ENCODE peak calls at places on chromosomes 5 and 9, in five cellular contexts. O is heart right ventricle, H is mesenchymal stem cell, G is adrenal gland, J is lower lobe of right lung. Z is an unnamed sample.
A peak's percentile ranks its signal among the peaks of the same experiment; 100 is the strongest.

GRCh38 chr9:125696106-125696647 is 10.8 kb downstream of the MAPKAP1 start:
- DNase-seq in H (no peak), G (no peak), J (no peak), O (no peak), Z (no peak)

GRCh38 chr9:128917151-128917849 is 3.5 kb upstream of the PHYHD1 start:
- DNase-seq in G (peak; percentile 91), O (peak; percentile 85), J (peak; percentile 84), H (no peak), Z (peak; percentile 93)

GRCh38 chr9:90698874-90699440 is 56.3 kb upstream of the DIRAS2 start:
- DNase-seq in G (no peak), J (no peak), O (no peak), H (no peak), Z (no peak)

GRCh38 chr9:26744362-26744965 is 148.1 kb downstream of the CAAP1 start:
- DNase-seq in H (peak; percentile 47), J (no peak), G (no peak), O (no peak), Z (no peak)

GRCh38 chr9:96781552-96781951 is 3.7 kb upstream of the ZNF510 start:
- DNase-seq in J (no peak), H (no peak), G (no peak), O (no peak), Z (no peak)

GRCh38 chr9:90632680-90633207 is 9.9 kb downstream of the DIRAS2 start:
- DNase-seq in J (no peak), O (no peak), H (no peak), G (no peak), Z (no peak)

GRCh38 chr5:173235499-173236394 is 741 bp upstream of the NKX2-5 start:
- DNase-seq in J (no peak), G (no peak), O (no peak), H (peak; percentile 37), Z (peak; percentile 64)

GRCh38 chr9:69086769-69087168 is 51.2 kb downstream of the FXN start:
- DNase-seq in H (peak; percentile 40), J (no peak), G (no peak), O (no peak), Z (no peak)

DNA sequence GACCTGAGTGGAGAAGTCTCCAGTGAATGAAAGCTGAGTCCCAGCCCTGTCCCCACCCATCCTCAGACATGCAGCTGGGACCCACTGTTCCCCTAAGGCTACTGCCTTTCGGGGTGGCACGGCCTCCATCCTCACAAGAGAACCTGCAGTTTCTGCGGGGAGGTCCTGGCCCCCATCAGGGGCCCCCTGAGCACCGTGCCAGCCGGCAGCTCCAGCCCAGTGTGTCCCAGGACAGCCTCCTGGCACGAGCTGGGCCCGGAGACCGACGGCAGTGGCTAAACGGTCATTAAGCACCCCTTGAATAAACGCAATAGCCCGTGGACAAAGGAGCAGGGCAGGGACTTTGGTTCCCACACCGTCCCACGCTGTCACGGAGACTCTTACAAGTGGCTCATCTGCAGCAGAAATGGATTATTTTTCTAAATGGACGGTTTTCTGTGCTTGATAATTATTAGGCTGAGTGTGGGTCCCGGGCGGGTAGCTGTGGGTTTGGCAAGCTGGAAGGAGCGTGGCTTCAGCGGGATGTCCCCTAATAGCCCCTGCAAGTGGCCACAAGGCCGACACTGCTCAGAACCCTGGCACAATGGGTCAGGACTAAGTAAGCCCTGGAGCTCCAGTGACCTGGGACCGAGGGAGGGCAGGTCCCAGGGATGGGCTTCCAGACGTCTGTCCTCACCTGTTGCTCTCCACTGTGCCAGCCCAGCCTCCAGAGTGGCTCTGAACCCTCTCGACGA is 17.4 kb downstream of the FAM78A start:
- DNase-seq in G (no peak), H (no peak), J (no peak), O (no peak), Z (no peak)
- H3K4me1 ChIP-seq in G (peaks cover 9% of the 10 kb centered on the region), H (peaks cover 11% of the 10 kb centered on the region), J (peaks cover 46% of the 10 kb centered on the region), O (peaks cover 58% of the 10 kb centered on the region), Z (no peaks in the 10 kb centered on the region)

GRCh38 chr9:109639666-109640231 is 140.2 kb upstream of the PALM2AKAP2 start:
- DNase-seq in J (no peak), O (no peak), G (no peak), H (no peak), Z (no peak)

GRCh38 chr9:109640232-109641078 is 139.5 kb upstream of the PALM2AKAP2 start:
- DNase-seq in G (peak; percentile 27), J (peak; percentile 50), H (peak; percentile 16), O (peak; percentile 47), Z (peak; percentile 89)

DNA sequence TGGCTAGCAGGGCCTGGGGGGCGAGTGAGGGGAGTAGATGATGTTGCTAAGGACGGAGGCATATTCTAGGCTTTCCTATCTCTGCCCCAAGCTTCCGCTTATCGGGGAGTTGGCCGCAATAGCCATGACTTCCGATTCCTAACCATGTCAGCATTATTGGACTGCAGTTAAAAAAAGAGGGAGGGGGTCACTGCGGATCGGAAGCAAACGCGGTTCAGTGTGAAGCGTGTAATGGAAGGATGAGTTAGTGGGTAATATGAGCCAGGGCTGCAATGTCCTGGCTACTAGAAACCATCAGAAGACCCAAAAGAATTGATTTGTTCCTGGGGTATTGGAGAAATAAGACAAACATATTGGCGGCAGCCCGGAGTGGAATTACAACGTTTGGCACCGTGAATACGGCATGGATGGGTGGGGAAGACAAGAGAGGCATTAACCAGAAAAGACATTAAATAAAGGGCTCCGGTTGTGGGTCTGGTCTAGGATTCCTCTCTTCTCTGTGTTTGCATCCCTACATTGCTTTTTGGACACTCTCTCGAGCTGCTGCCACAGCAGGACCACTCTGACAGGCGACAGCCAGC is 138.8 kb upstream of the PALM2AKAP2 start:
- DNase-seq in O (no peak), G (no peak), H (no peak), J (no peak), Z (no peak)
- H3K4me3 ChIP-seq in O (peak overlapping the region; percentile 51), G (no peak overlapping the region), H (peak overlapping the region; percentile 50), J (peak overlapping the region; percentile 46), Z (peak overlapping the region; percentile 53)

DNA sequence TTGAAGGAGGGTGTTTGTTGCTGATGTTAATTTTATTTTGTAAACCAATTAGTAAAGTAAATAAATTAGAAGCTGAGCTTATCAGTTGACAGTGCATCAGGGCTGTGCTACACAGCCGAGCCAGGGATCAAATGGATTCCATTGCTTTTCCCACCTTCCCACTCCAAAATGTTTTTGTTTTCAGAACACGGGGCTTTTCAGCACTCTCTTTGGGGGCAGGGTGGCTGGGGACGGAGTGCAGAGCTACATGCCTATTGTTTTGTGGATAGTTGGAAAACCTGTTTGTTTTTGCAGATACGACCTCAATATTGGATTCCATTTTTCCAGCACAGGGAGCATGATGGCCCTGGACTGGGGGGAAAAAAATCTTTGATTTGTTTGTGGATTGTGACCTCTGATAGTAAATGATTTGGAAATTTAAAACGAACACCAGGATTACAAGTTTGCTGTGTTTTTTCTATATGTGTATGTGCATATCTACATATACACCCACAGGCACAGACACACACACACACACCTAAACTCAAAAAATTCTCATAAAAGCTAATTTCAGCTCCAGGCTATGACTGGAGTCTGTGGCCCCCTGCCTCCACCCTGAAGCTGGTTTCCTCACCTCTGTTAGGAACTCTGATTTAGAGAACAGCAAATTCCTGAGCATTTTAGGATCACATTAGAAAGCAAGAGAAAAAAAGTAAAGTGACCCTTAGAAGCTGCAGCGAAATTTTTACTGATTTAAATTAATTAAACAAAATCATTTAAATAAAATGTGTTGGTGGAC is 371.7 kb upstream of the IRX2 start:
- DNase-seq in O (no peak), H (no peak), G (no peak), J (no peak), Z (no peak)
- H3K27me3 ChIP-seq in O (peaks cover 51% of the 10 kb centered on the region), H (no peaks in the 10 kb centered on the region), G (peaks cover 9% of the 10 kb centered on the region), J (peaks cover 13% of the 10 kb centered on the region), Z (no peaks in the 10 kb centered on the region)

DNA sequence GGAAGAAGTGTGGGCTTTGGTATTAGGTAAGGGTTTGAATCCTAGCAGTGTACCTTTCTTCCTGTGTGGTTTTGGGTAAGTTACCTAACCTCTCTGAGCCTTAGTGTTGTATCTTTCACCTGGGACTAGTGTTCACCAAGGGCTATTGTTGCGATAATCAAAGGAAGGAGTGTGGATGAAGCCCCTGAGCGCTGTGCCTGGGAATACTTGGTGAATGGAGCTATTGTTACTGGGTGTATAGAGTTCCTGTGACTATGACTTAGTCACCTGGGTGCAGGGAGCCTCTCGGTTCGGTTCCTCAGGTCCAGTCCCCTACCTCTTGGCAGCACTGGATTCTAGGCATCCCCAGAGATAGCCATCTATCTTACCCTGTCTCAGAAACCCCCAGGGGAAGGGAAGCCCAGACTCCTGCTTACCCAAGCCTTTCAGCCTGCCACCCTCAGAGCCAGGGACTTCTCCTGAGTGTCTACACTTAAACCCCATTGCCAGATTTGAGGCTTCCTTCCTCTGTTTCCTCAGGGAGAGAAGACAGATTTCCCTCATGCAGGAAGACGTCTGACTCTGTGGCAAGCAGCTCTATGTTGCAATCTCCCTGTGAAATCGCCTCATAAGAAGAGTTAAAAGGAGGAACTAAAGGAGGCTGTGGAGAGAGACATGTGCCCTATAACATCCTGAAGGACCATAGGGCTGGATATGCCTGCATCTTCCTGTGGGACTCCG is 181.0 kb upstream of the PITX1 start:
- DNase-seq in J (no peak), H (peak; percentile 73), O (no peak), G (no peak), Z (no peak)
- H3K4me1 ChIP-seq in J (no peaks in the 10 kb centered on the region), H (peaks cover 3% of the 10 kb centered on the region), O (no peaks in the 10 kb centered on the region), G (no peaks in the 10 kb centered on the region), Z (no peaks in the 10 kb centered on the region)

GRCh38 chr5:80955082-80955481 is 5.1 kb upstream of the RASGRF2 start:
- DNase-seq in J (no peak), G (no peak), O (no peak), H (no peak), Z (no peak)
- H3K4me3 ChIP-seq in J (no peak overlapping the region), G (no peak overlapping the region), O (no peak overlapping the region), H (no peak overlapping the region), Z (no peak overlapping the region)

DNA sequence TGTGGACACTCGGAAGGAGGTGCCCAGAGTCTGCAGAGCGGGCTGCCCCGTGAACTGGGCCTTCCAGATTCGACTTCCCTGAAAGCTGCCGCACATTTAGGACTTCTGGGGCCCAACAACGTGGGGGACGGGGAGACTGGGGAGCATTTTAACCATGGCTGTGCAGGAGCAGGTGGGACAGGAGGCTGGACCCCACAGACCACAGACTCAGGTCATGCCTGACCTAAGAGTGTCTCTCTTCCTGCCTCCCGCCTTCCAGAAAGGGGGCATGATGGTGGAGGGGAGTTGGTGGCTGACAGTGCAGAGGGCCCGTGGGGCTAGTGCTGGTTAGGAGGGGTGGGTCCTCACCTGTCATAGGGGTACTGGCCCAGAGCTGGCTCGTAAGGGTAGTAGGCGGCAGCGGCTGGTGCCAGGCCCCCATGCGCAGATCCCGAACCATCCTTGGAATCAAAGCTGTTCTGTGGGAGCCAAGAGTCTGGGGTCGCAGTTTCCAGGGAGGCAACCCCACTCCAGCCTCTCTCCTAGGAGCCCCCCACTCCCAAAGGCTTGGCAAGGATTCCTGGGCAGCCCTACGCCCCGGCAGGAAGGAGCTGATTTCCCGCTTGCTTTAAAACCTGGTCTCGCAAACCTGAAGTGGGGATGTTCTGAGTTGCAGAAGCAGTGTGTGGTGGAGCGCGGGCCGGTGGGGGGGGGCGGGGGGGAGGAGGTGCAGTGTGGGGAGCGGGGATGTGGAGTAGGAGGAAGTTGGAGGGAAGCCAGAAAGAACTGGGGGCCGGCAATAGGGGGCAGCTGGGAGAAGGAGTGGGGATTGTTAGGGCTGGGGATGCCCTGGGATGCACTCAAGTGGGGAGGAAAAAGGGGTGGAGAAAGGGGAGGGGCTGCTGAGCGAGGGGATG is 2.1 kb downstream of the IRX4 start:
- DNase-seq in H (no peak), G (no peak), J (no peak), O (no peak), Z (no peak)
- H3K27me3 ChIP-seq in H (peaks cover 89% of the 10 kb centered on the region), G (peaks cover 90% of the 10 kb centered on the region), J (peaks cover 96% of the 10 kb centered on the region), O (peaks cover 96% of the 10 kb centered on the region), Z (no peaks in the 10 kb centered on the region)